ENCODE peak calls at places on chromosomes 5 and 9, in seven cellular contexts. Q, Y, P, G, F, A and R are unnamed samples.

GRCh38 chr5:81750308-81751008 is 439 bp downstream of the SSBP2 start:
- DNase-seq in G (no peak), Q (peak; percentile 56), Y (no peak), P (peak; percentile 6), F (peak; percentile 19), A (no peak), R (peak; percentile 67)

GRCh38 chr9:116726606-116727005 is 39.5 kb downstream of the TRIM32 start:
- DNase-seq in F (no peak), Q (peak; percentile 41), A (no peak), P (no peak), G (no peak), Y (no peak), R (no peak)

GRCh38 chr5:147748590-147748989 is 33.9 kb downstream of the JAKMIP2 start:
- DNase-seq in Q (no peak), P (no peak), A (no peak), F (no peak), G (no peak), Y (no peak), R (no peak)

GRCh38 chr5:111748304-111748763 is 8.7 kb downstream of the NREP start:
- DNase-seq in Q (no peak), A (no peak), P (no peak), F (no peak), G (peak; percentile 98), Y (no peak), R (no peak)

GRCh38 chr9:81562221-81563019 is 126.9 kb downstream of the TLE1 start:
- DNase-seq in Y (no peak), G (peak; percentile 92), F (no peak), P (no peak), A (peak; percentile 74), Q (peak; percentile 23), R (peak; percentile 35)

GRCh38 chr9:117645245-117645636 is 59.0 kb upstream of the TLR4 start:
- DNase-seq in Q (peak; percentile 28), F (no peak), Y (no peak), G (no peak), P (no peak), A (no peak), R (no peak)

GRCh38 chr9:137305060-137305787 is 3.2 kb upstream of the NRARP start:
- DNase-seq in F (peak; percentile 24), G (peak; percentile 46), Y (peak; percentile 60), Q (peak; percentile 90), A (peak; percentile 93), P (peak; percentile 37), R (peak; percentile 33)

GRCh38 chr5:173913686-173914321 is 25.7 kb downstream of the CPEB4 start:
- DNase-seq in F (no peak), Y (no peak), G (no peak), A (no peak), Q (no peak), P (no peak), R (no peak)

GRCh38 chr5:1971944-1972343 is 89.2 kb upstream of the IRX4 start:
- DNase-seq in F (no peak), Q (no peak), A (no peak), P (no peak), G (no peak), Y (no peak), R (no peak)

GRCh38 chr5:140246378-140247122 is 56.4 kb downstream of the PFDN1 start:
- DNase-seq in P (no peak), Y (no peak), G (peak; percentile 88), Q (no peak), A (no peak), F (no peak), R (peak; percentile 69)

GRCh38 chr9:133153227-133154096 is 10.3 kb downstream of the GBGT1 start:
- DNase-seq in P (no peak), F (no peak), A (peak; percentile 32), G (no peak), Y (no peak), Q (no peak), R (no peak)

GRCh38 chr9:115946530-115946929 is 207.1 kb upstream of the PAPPA start:
- DNase-seq in F (no peak), P (no peak), Y (no peak), G (peak; percentile 55), A (no peak), Q (no peak), R (peak; percentile 16)

GRCh38 chr5:122182491-122182921 is 53.2 kb downstream of the ZNF474 start:
- DNase-seq in Q (peak; percentile 15), Y (peak; percentile 70), F (no peak), A (no peak), G (peak; percentile 92), P (no peak), R (peak; percentile 50)

GRCh38 chr5:1524799-1525623 is 1.3 kb upstream of the LPCAT1 start:
- DNase-seq in Q (no peak), F (no peak), Y (no peak), A (no peak), P (no peak), G (no peak), R (no peak)

GRCh38 chr9:118162711-118163110 is 458.5 kb downstream of the TLR4 start:
- DNase-seq in P (no peak), F (no peak), Y (no peak), A (no peak), G (no peak), Q (no peak), R (no peak)

GRCh38 chr5:83552275-83552674 is 80.7 kb downstream of the VCAN start:
- DNase-seq in Y (no peak), P (no peak), A (no peak), G (peak; percentile 36), Q (no peak), F (no peak), R (no peak)

GRCh38 chr9:112097712-112098688 is 77.1 kb downstream of the SUSD1 start:
- DNase-seq in P (peak; percentile 51), G (peak; percentile 54), Y (peak; percentile 31), F (peak; percentile 49), Q (peak; percentile 91), A (peak; percentile 51), R (peak; percentile 85)

GRCh38 chr9:96086936-96087582 is 211.6 kb downstream of the ERCC6L2 start:
- DNase-seq in Q (no peak), G (no peak), A (no peak), Y (no peak), P (no peak), F (no peak), R (peak; percentile 56)

GRCh38 chr5:154284433-154284832 is 93.9 kb downstream of the GALNT10 start:
- DNase-seq in Y (no peak), P (no peak), G (no peak), F (no peak), Q (no peak), A (no peak), R (no peak)

GRCh38 chr5:150009671-150010387 is 9.3 kb downstream of the HMGXB3 start:
- DNase-seq in Y (no peak), F (no peak), A (no peak), Q (no peak), G (peak; percentile 63), P (no peak), R (no peak)
- H3K27ac ChIP-seq in Y (no peak overlapping the region), F (no peak overlapping the region), A (no peak overlapping the region), Q (no peak overlapping the region), G (no peak overlapping the region), P (no peak overlapping the region), R (no peak overlapping the region)

DNA sequence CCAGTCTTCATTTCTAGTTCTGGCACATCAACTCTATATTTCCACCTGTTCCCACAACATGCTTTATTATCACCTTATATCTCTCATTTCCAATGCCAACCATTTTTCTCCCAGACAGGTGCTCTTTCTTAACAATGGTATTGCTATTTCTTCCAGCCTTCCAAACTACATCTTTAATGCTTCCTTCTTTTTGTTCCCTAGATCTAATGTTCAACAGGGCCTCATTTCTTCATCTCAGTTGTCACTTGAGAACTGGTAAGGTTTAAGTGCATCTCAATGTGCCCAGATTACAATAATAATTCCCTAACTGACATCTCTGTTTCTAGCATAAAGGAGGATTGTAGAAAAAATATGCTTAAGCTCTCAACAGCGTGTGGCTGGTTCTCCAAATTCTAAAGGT is 272.6 kb downstream of the COX7C start:
- DNase-seq in Q (no peak), Y (no peak), G (no peak), P (no peak), A (no peak), F (no peak), R (no peak)
- H3K9me3 ChIP-seq in Q (no peaks in the 10 kb centered on the region), Y (no peaks in the 10 kb centered on the region), G (no peaks in the 10 kb centered on the region), P (no peaks in the 10 kb centered on the region), A (no peaks in the 10 kb centered on the region), F (no peaks in the 10 kb centered on the region), R (no peaks in the 10 kb centered on the region)

GRCh38 chr5:132464155-132464939 is 26.2 kb downstream of the IRF1 start:
- DNase-seq in F (peak; percentile 26), P (no peak), Y (no peak), Q (peak; percentile 51), A (no peak), G (no peak), R (no peak)

GRCh38 chr5:132467292-132467984 is 23.1 kb downstream of the IRF1 start:
- DNase-seq in G (no peak), Q (no peak), Y (no peak), A (no peak), P (no peak), F (no peak), R (no peak)

GRCh38 chr5:132468665-132469379 is 21.8 kb downstream of the IRF1 start:
- DNase-seq in Y (no peak), Q (no peak), G (no peak), F (no peak), A (no peak), P (no peak), R (no peak)

GRCh38 chr5:132465095-132465707 is 25.4 kb downstream of the IRF1 start:
- DNase-seq in P (no peak), F (no peak), A (no peak), G (no peak), Q (no peak), Y (no peak), R (no peak)

DNA sequence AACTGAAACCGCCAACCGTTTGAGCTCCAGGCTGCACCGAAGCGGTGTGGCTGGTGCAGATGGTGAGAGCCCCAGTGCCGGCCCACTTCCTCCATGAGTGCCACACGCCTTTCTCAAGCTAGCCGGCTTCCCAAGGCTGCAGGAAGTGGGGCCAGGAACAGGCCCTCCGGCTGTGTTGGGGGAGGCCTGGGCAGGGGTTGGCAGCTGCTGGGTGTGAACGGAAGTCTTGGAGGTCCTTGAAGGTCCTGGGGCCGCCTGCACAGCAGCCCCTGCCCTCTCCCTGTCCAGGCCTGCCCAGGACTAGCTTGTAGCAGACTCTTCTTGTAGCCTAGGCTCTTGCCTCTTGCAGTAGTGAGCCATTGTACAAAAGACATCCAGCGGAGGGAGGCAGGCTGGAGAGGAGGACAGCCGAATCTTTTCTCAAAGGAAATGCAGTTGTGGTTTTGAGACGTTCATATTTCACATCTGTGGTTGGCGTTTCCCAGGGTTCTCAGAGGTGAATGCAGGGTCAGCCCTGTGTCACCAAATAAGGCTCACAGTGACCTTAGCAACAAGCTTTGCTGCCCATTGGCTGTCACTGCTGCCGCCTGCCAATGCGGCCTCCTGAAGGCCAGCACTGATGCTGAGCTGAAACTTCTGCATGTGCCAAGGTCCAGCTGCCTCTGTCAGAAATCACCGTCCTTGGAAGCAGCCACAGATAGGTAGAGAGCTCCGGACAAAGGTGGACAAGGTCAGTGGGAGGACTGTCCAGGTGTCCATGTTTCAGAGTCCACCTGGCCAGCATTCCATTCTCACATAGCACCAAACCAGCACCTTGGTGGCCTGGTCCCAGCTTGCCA is 23.9 kb downstream of the IRF1 start:
- DNase-seq in F (peak; percentile 70), Y (no peak), A (no peak), Q (no peak), G (peak; percentile 41), P (peak; percentile 62), R (no peak)
- H3K27ac ChIP-seq in F (peak overlapping the region; percentile 64), Y (no peak overlapping the region), A (no peak overlapping the region), Q (no peak overlapping the region), G (peak overlapping the region; percentile 18), P (peak overlapping the region; percentile 71), R (no peak overlapping the region)

DNA sequence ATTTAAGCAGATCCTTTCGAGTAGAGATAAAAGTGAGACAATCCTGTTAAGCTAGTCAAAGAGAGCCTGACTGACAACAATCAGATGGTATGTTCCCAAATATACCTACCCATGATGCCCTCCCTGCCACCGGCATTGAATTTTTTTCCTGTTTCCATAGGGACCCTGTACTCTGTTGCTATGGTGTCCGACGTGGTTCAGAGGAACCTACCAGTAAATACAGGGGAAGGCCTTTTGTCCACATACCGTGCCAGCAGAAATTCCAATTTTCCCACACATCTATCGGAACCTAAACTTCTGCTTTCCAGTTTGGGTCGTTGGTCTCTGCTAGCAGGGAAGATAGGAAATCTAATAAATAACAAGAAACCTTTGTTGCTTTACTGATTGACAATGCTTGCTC is 64.7 kb downstream of the MEGF10 start:
- DNase-seq in Q (no peak), F (no peak), Y (no peak), P (no peak), A (no peak), G (no peak), R (no peak)
- H3K9me3 ChIP-seq in Q (no peaks in the 10 kb centered on the region), F (no peaks in the 10 kb centered on the region), Y (no peaks in the 10 kb centered on the region), P (no peaks in the 10 kb centered on the region), A (no peaks in the 10 kb centered on the region), G (no peaks in the 10 kb centered on the region), R (no peaks in the 10 kb centered on the region)